ENCODE peak calls at places on chromosomes 1 and 21, in seven cellular contexts. One of them, this sample, is unnamed.

GRCh38 chr1:20732071-20732587 is 374 bp downstream of the SH2D5 start:
- DNase-seq in HL-60: no peak
- DNase-seq in aorta: peak
- DNase-seq in sigmoid colon: no peak
- DNase-seq in spleen: peak
- DNase-seq in transverse colon: peak
- DNase-seq in psoas muscle: peak
- DNase-seq in this sample: no peak

GRCh38 chr1:156860639-156861423 is at the start of gene NTRK1:
- DNase-seq in transverse colon: peak
- DNase-seq in spleen: no peak
- DNase-seq in HL-60: peak
- DNase-seq in aorta: no peak
- DNase-seq in psoas muscle: peak
- DNase-seq in sigmoid colon: no peak
- DNase-seq in this sample: no peak

GRCh38 chr1:110542730-110543129 is 23.8 kb upstream of the KCNA10 start:
- DNase-seq in HL-60: peak
- DNase-seq in sigmoid colon: no peak
- DNase-seq in psoas muscle: no peak
- DNase-seq in aorta: no peak
- DNase-seq in transverse colon: no peak
- DNase-seq in spleen: no peak
- DNase-seq in this sample: no peak

GRCh38 chr1:176073524-176074157 is 133.4 kb downstream of the COP1 start:
- DNase-seq in transverse colon: no peak
- DNase-seq in sigmoid colon: no peak
- DNase-seq in psoas muscle: no peak
- DNase-seq in spleen: no peak
- DNase-seq in HL-60: peak
- DNase-seq in aorta: no peak
- DNase-seq in this sample: no peak

GRCh38 chr1:202037706-202038296 is 27.4 kb downstream of the ELF3 start:
- DNase-seq in psoas muscle: no peak
- DNase-seq in spleen: no peak
- DNase-seq in transverse colon: no peak
- DNase-seq in HL-60: no peak
- DNase-seq in aorta: no peak
- DNase-seq in sigmoid colon: no peak
- DNase-seq in this sample: no peak

GRCh38 chr1:193185861-193186714 is at the start of gene B3GALT2:
- DNase-seq in psoas muscle: no peak
- DNase-seq in transverse colon: peak
- DNase-seq in spleen: no peak
- DNase-seq in HL-60: no peak
- DNase-seq in sigmoid colon: peak
- DNase-seq in aorta: no peak
- DNase-seq in this sample: no peak

GRCh38 chr1:2336499-2336898 is 54.9 kb downstream of the MORN1 start:
- DNase-seq in transverse colon: no peak
- DNase-seq in psoas muscle: no peak
- DNase-seq in spleen: no peak
- DNase-seq in HL-60: no peak
- DNase-seq in aorta: no peak
- DNase-seq in sigmoid colon: no peak
- DNase-seq in this sample: no peak

GRCh38 chr1:110004583-110004982 is 20.0 kb downstream of the AHCYL1 start:
- DNase-seq in psoas muscle: no peak
- DNase-seq in aorta: no peak
- DNase-seq in sigmoid colon: no peak
- DNase-seq in transverse colon: no peak
- DNase-seq in spleen: no peak
- DNase-seq in HL-60: no peak
- DNase-seq in this sample: no peak

GRCh38 chr1:233359905-233360304 is 32.4 kb downstream of the MAP3K21 start:
- DNase-seq in HL-60: no peak
- DNase-seq in aorta: no peak
- DNase-seq in sigmoid colon: no peak
- DNase-seq in transverse colon: no peak
- DNase-seq in psoas muscle: no peak
- DNase-seq in spleen: no peak
- DNase-seq in this sample: no peak

GRCh38 chr1:65503427-65503826 is 83.0 kb downstream of the LEPR start:
- DNase-seq in spleen: no peak
- DNase-seq in sigmoid colon: no peak
- DNase-seq in psoas muscle: no peak
- DNase-seq in transverse colon: no peak
- DNase-seq in aorta: no peak
- DNase-seq in HL-60: no peak
- DNase-seq in this sample: no peak

GRCh38 chr1:211229365-211229759 is 29.8 kb upstream of the RCOR3 start:
- DNase-seq in spleen: no peak
- DNase-seq in aorta: no peak
- DNase-seq in transverse colon: no peak
- DNase-seq in sigmoid colon: no peak
- DNase-seq in psoas muscle: no peak
- DNase-seq in HL-60: no peak
- DNase-seq in this sample: no peak

GRCh38 chr1:244918422-244919319 is 54.3 kb upstream of the HNRNPU start:
- DNase-seq in aorta: peak
- DNase-seq in psoas muscle: peak
- DNase-seq in transverse colon: peak
- DNase-seq in HL-60: peak
- DNase-seq in spleen: peak
- DNase-seq in sigmoid colon: peak
- DNase-seq in this sample: peak

GRCh38 chr1:116628448-116628847 is 39.1 kb downstream of the IGSF3 start:
- DNase-seq in psoas muscle: no peak
- DNase-seq in spleen: no peak
- DNase-seq in HL-60: no peak
- DNase-seq in transverse colon: no peak
- DNase-seq in sigmoid colon: no peak
- DNase-seq in aorta: no peak
- DNase-seq in this sample: no peak

GRCh38 chr1:32754282-32755097 is 51.9 kb upstream of the SYNC start:
- DNase-seq in psoas muscle: no peak
- DNase-seq in aorta: no peak
- DNase-seq in spleen: no peak
- DNase-seq in transverse colon: no peak
- DNase-seq in sigmoid colon: no peak
- DNase-seq in HL-60: no peak
- DNase-seq in this sample: peak

GRCh38 chr1:70403759-70404158 is 7.3 kb upstream of the CTH start:
- DNase-seq in transverse colon: no peak
- DNase-seq in psoas muscle: no peak
- DNase-seq in sigmoid colon: no peak
- DNase-seq in aorta: no peak
- DNase-seq in spleen: no peak
- DNase-seq in HL-60: no peak
- DNase-seq in this sample: no peak

GRCh38 chr1:39755965-39756659 is 15.0 kb downstream of the OXCT2 start:
- DNase-seq in spleen: no peak
- DNase-seq in transverse colon: no peak
- DNase-seq in psoas muscle: no peak
- DNase-seq in aorta: no peak
- DNase-seq in sigmoid colon: no peak
- DNase-seq in HL-60: no peak
- DNase-seq in this sample: no peak

GRCh38 chr1:95733031-95733430 is 499.0 kb downstream of the RWDD3 start:
- DNase-seq in aorta: no peak
- DNase-seq in transverse colon: no peak
- DNase-seq in sigmoid colon: no peak
- DNase-seq in spleen: no peak
- DNase-seq in psoas muscle: no peak
- DNase-seq in HL-60: no peak
- DNase-seq in this sample: no peak

GRCh38 chr1:162904579-162904978 is 43.6 kb upstream of the CCDC190 start:
- DNase-seq in transverse colon: no peak
- DNase-seq in HL-60: no peak
- DNase-seq in spleen: no peak
- DNase-seq in psoas muscle: no peak
- DNase-seq in aorta: no peak
- DNase-seq in sigmoid colon: no peak
- DNase-seq in this sample: no peak

GRCh38 chr1:236502972-236503639 is 20.7 kb upstream of the LGALS8 start:
- DNase-seq in HL-60: peak
- DNase-seq in transverse colon: peak
- DNase-seq in spleen: peak
- DNase-seq in psoas muscle: peak
- DNase-seq in sigmoid colon: peak
- DNase-seq in aorta: peak
- DNase-seq in this sample: peak

GRCh38 chr1:91798241-91798648 is 87.7 kb downstream of the TGFBR3 start:
- DNase-seq in sigmoid colon: no peak
- DNase-seq in aorta: no peak
- DNase-seq in psoas muscle: no peak
- DNase-seq in HL-60: no peak
- DNase-seq in spleen: no peak
- DNase-seq in transverse colon: no peak
- DNase-seq in this sample: no peak

GRCh38 chr1:91798741-91799140 is 87.2 kb downstream of the TGFBR3 start:
- DNase-seq in HL-60: no peak
- DNase-seq in aorta: no peak
- DNase-seq in spleen: no peak
- DNase-seq in psoas muscle: no peak
- DNase-seq in sigmoid colon: no peak
- DNase-seq in transverse colon: no peak
- DNase-seq in this sample: no peak

GRCh38 chr1:91799159-91799558 is 86.8 kb downstream of the TGFBR3 start:
- DNase-seq in sigmoid colon: no peak
- DNase-seq in aorta: no peak
- DNase-seq in psoas muscle: no peak
- DNase-seq in spleen: no peak
- DNase-seq in HL-60: no peak
- DNase-seq in transverse colon: no peak
- DNase-seq in this sample: no peak

GRCh38 chr1:91801496-91802115 is 84.3 kb downstream of the TGFBR3 start:
- DNase-seq in HL-60: no peak
- DNase-seq in sigmoid colon: no peak
- DNase-seq in transverse colon: no peak
- DNase-seq in aorta: no peak
- DNase-seq in psoas muscle: no peak
- DNase-seq in spleen: no peak
- DNase-seq in this sample: no peak

GRCh38 chr1:91799863-91800262 is 86.1 kb downstream of the TGFBR3 start:
- DNase-seq in sigmoid colon: no peak
- DNase-seq in psoas muscle: no peak
- DNase-seq in HL-60: no peak
- DNase-seq in spleen: no peak
- DNase-seq in transverse colon: no peak
- DNase-seq in aorta: no peak
- DNase-seq in this sample: no peak
- H3K27ac ChIP-seq in sigmoid colon: peak
- H3K27ac ChIP-seq in psoas muscle: no peak
- H3K27ac ChIP-seq in HL-60: no peak
- H3K27ac ChIP-seq in spleen: no peak
- H3K27ac ChIP-seq in transverse colon: no peak
- H3K27ac ChIP-seq in aorta: no peak
- H3K27ac ChIP-seq in this sample: no peak

GRCh38 chr1:230310381-230311163 is 115.6 kb downstream of the PGBD5 start:
- DNase-seq in transverse colon: peak
- DNase-seq in HL-60: peak
- DNase-seq in spleen: peak
- DNase-seq in aorta: peak
- DNase-seq in sigmoid colon: peak
- DNase-seq in psoas muscle: peak
- DNase-seq in this sample: peak
- H3K27ac ChIP-seq in transverse colon: no peak
- H3K27ac ChIP-seq in HL-60: no peak
- H3K27ac ChIP-seq in spleen: no peak
- H3K27ac ChIP-seq in aorta: no peak
- H3K27ac ChIP-seq in sigmoid colon: no peak
- H3K27ac ChIP-seq in psoas muscle: no peak
- H3K27ac ChIP-seq in this sample: no peak

GRCh38 chr21:32457360-32457840 is 44.9 kb downstream of the EVA1C start:
- DNase-seq in psoas muscle: peak
- DNase-seq in transverse colon: peak
- DNase-seq in HL-60: no peak
- DNase-seq in spleen: peak
- DNase-seq in sigmoid colon: no peak
- DNase-seq in aorta: peak
- DNase-seq in this sample: peak

GRCh38 chr21:32459972-32460371 is 47.5 kb downstream of the EVA1C start:
- DNase-seq in HL-60: no peak
- DNase-seq in spleen: no peak
- DNase-seq in transverse colon: no peak
- DNase-seq in aorta: no peak
- DNase-seq in sigmoid colon: no peak
- DNase-seq in psoas muscle: no peak
- DNase-seq in this sample: no peak

GRCh38 chr21:32455548-32455947 is 43.0 kb downstream of the EVA1C start:
- DNase-seq in spleen: peak
- DNase-seq in psoas muscle: no peak
- DNase-seq in sigmoid colon: no peak
- DNase-seq in aorta: peak
- DNase-seq in transverse colon: no peak
- DNase-seq in HL-60: no peak
- DNase-seq in this sample: no peak

GRCh38 chr21:32456497-32456918 is 44.0 kb downstream of the EVA1C start:
- DNase-seq in transverse colon: no peak
- DNase-seq in psoas muscle: no peak
- DNase-seq in HL-60: no peak
- DNase-seq in sigmoid colon: peak
- DNase-seq in spleen: no peak
- DNase-seq in aorta: no peak
- DNase-seq in this sample: no peak

DNA sequence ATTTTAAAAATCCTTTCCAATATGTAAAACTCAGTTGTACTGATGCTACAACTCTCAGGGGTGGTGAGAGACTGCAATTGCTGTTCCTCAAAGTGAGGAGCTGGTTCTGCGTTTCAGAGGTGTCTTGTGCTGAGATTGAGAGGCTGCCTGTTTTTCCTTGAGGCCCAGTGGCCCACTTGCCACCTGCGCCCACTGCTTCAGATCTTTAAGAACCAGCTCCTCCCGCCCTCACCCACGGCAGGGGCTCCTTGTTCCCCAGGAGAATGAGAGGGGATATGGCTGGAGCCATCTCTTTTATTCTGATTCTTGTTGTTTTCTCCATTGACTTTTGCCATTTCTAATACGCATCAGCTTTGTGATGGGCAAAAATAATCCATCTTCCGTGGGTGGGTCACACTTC is 45.5 kb downstream of the EVA1C start:
- DNase-seq in transverse colon: no peak
- DNase-seq in aorta: no peak
- DNase-seq in psoas muscle: no peak
- DNase-seq in HL-60: no peak
- DNase-seq in spleen: peak
- DNase-seq in sigmoid colon: no peak
- DNase-seq in this sample: no peak
- H3K27ac ChIP-seq in transverse colon: peak
- H3K27ac ChIP-seq in aorta: no peak
- H3K27ac ChIP-seq in psoas muscle: no peak
- H3K27ac ChIP-seq in HL-60: no peak
- H3K27ac ChIP-seq in spleen: no peak
- H3K27ac ChIP-seq in sigmoid colon: peak
- H3K27ac ChIP-seq in this sample: peak

DNA sequence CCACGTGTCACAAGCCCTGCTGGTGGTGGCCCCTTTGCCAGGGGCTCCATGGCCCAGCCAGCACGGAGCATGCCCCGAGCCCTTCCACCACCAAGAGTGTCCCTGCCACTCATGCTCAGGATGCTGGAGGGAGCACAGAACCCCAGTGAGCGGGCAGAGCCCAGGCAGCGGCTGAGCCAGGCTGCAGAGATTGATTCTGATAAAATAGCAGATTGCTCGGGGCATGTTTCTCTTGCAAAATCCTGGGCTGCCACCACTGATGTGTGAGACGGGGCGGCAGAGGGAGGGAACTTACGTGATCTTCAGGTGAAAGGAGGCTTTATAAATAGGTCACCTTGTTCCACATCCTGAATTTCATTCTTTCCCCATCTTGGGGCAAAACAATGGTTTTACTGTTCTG is 53.2 kb downstream of the SPSB1 start:
- DNase-seq in sigmoid colon: no peak
- DNase-seq in transverse colon: no peak
- DNase-seq in HL-60: no peak
- DNase-seq in spleen: no peak
- DNase-seq in psoas muscle: no peak
- DNase-seq in aorta: no peak
- DNase-seq in this sample: no peak
- H3K27ac ChIP-seq in sigmoid colon: no peak
- H3K27ac ChIP-seq in transverse colon: no peak
- H3K27ac ChIP-seq in HL-60: no peak
- H3K27ac ChIP-seq in spleen: no peak
- H3K27ac ChIP-seq in psoas muscle: no peak
- H3K27ac ChIP-seq in aorta: no peak
- H3K27ac ChIP-seq in this sample: no peak

This sample was measured in lower lobe of right lung.